ENCODE peak calls at places on chromosomes 7 and 10, in ten cellular contexts. One of them, this sample, is unnamed.

GRCh38 chr10:110528224-110528997 is 30.7 kb downstream of the DUSP5 start:
- DNase-seq in cardiac muscle cell: no peak
- DNase-seq in left ventricle myocardium inferior: no peak
- DNase-seq in MM.1S: peak; percentile 45
- DNase-seq in spleen: no peak
- DNase-seq in tibial artery: no peak
- DNase-seq in iPS DF 6.9: no peak
- DNase-seq in kidney: no peak
- DNase-seq in Peyer's patch: no peak
- DNase-seq in gastrocnemius medialis: no peak
- DNase-seq in this sample: no peak

GRCh38 chr7:15753834-15754600 is 67.5 kb upstream of the MEOX2 start:
- DNase-seq in kidney: no peak
- DNase-seq in left ventricle myocardium inferior: no peak
- DNase-seq in cardiac muscle cell: no peak
- DNase-seq in iPS DF 6.9: no peak
- DNase-seq in spleen: no peak
- DNase-seq in tibial artery: no peak
- DNase-seq in MM.1S: no peak
- DNase-seq in gastrocnemius medialis: no peak
- DNase-seq in Peyer's patch: no peak
- DNase-seq in this sample: no peak

GRCh38 chr10:55158643-55159042 is 357.6 kb upstream of the PCDH15 start:
- DNase-seq in gastrocnemius medialis: no peak
- DNase-seq in spleen: no peak
- DNase-seq in left ventricle myocardium inferior: no peak
- DNase-seq in iPS DF 6.9: no peak
- DNase-seq in MM.1S: no peak
- DNase-seq in tibial artery: no peak
- DNase-seq in Peyer's patch: no peak
- DNase-seq in cardiac muscle cell: peak; percentile 29
- DNase-seq in kidney: no peak
- DNase-seq in this sample: no peak

GRCh38 chr10:93541402-93542357 is 24.8 kb upstream of the FFAR4 start:
- DNase-seq in Peyer's patch: no peak
- DNase-seq in kidney: no peak
- DNase-seq in iPS DF 6.9: no peak
- DNase-seq in gastrocnemius medialis: peak; percentile 22
- DNase-seq in spleen: no peak
- DNase-seq in left ventricle myocardium inferior: peak; percentile 41
- DNase-seq in MM.1S: no peak
- DNase-seq in cardiac muscle cell: peak; percentile 63
- DNase-seq in tibial artery: no peak
- DNase-seq in this sample: no peak

GRCh38 chr7:27168265-27168947 is 3.1 kb upstream of the HOXA9 start:
- DNase-seq in Peyer's patch: no peak
- DNase-seq in iPS DF 6.9: no peak
- DNase-seq in kidney: peak; percentile 88
- DNase-seq in spleen: peak; percentile 71
- DNase-seq in tibial artery: no peak
- DNase-seq in cardiac muscle cell: no peak
- DNase-seq in left ventricle myocardium inferior: peak; percentile 7
- DNase-seq in gastrocnemius medialis: peak; percentile 80
- DNase-seq in MM.1S: no peak
- DNase-seq in this sample: no peak

GRCh38 chr7:142853739-142854504 is 954 bp upstream of the EPHB6 start:
- DNase-seq in spleen: peak; percentile 95
- DNase-seq in iPS DF 6.9: no peak
- DNase-seq in kidney: peak; percentile 88
- DNase-seq in tibial artery: peak; percentile 66
- DNase-seq in left ventricle myocardium inferior: peak; percentile 63
- DNase-seq in MM.1S: peak; percentile 74
- DNase-seq in Peyer's patch: peak; percentile 72
- DNase-seq in cardiac muscle cell: peak; percentile 80
- DNase-seq in gastrocnemius medialis: no peak
- DNase-seq in this sample: peak; percentile 68

GRCh38 chr7:66442385-66442784 is 186.3 kb upstream of the KCTD7 start:
- DNase-seq in tibial artery: no peak
- DNase-seq in spleen: no peak
- DNase-seq in kidney: no peak
- DNase-seq in MM.1S: no peak
- DNase-seq in cardiac muscle cell: no peak
- DNase-seq in gastrocnemius medialis: no peak
- DNase-seq in Peyer's patch: no peak
- DNase-seq in iPS DF 6.9: no peak
- DNase-seq in left ventricle myocardium inferior: no peak
- DNase-seq in this sample: no peak

GRCh38 chr10:60809157-60809556 is 30.9 kb downstream of the CDK1 start:
- DNase-seq in Peyer's patch: no peak
- DNase-seq in iPS DF 6.9: no peak
- DNase-seq in kidney: no peak
- DNase-seq in cardiac muscle cell: no peak
- DNase-seq in spleen: no peak
- DNase-seq in tibial artery: no peak
- DNase-seq in left ventricle myocardium inferior: no peak
- DNase-seq in MM.1S: no peak
- DNase-seq in gastrocnemius medialis: no peak
- DNase-seq in this sample: no peak

GRCh38 chr7:45983720-45984032 is 62.6 kb upstream of the IGFBP3 start:
- DNase-seq in MM.1S: no peak
- DNase-seq in Peyer's patch: no peak
- DNase-seq in left ventricle myocardium inferior: no peak
- DNase-seq in kidney: peak; percentile 80
- DNase-seq in spleen: no peak
- DNase-seq in iPS DF 6.9: no peak
- DNase-seq in gastrocnemius medialis: no peak
- DNase-seq in tibial artery: no peak
- DNase-seq in cardiac muscle cell: no peak
- DNase-seq in this sample: no peak

GRCh38 chr7:128838981-128839731 is 8.9 kb downstream of the FLNC start:
- DNase-seq in MM.1S: no peak
- DNase-seq in spleen: no peak
- DNase-seq in iPS DF 6.9: no peak
- DNase-seq in kidney: peak; percentile 61
- DNase-seq in left ventricle myocardium inferior: peak; percentile 13
- DNase-seq in cardiac muscle cell: no peak
- DNase-seq in gastrocnemius medialis: peak; percentile 74
- DNase-seq in tibial artery: no peak
- DNase-seq in Peyer's patch: no peak
- DNase-seq in this sample: no peak

GRCh38 chr7:106313456-106313891 is 28.7 kb upstream of the NAMPT start:
- DNase-seq in gastrocnemius medialis: no peak
- DNase-seq in tibial artery: no peak
- DNase-seq in left ventricle myocardium inferior: no peak
- DNase-seq in cardiac muscle cell: no peak
- DNase-seq in Peyer's patch: no peak
- DNase-seq in iPS DF 6.9: no peak
- DNase-seq in kidney: no peak
- DNase-seq in MM.1S: no peak
- DNase-seq in spleen: no peak
- DNase-seq in this sample: no peak

GRCh38 chr7:106313966-106314365 is 29.2 kb upstream of the NAMPT start:
- DNase-seq in iPS DF 6.9: no peak
- DNase-seq in spleen: no peak
- DNase-seq in tibial artery: no peak
- DNase-seq in cardiac muscle cell: no peak
- DNase-seq in Peyer's patch: no peak
- DNase-seq in left ventricle myocardium inferior: no peak
- DNase-seq in kidney: no peak
- DNase-seq in MM.1S: no peak
- DNase-seq in gastrocnemius medialis: no peak
- DNase-seq in this sample: no peak

GRCh38 chr7:106316947-106317346 is 32.2 kb upstream of the NAMPT start:
- DNase-seq in spleen: no peak
- DNase-seq in gastrocnemius medialis: no peak
- DNase-seq in MM.1S: no peak
- DNase-seq in kidney: no peak
- DNase-seq in tibial artery: no peak
- DNase-seq in cardiac muscle cell: no peak
- DNase-seq in Peyer's patch: no peak
- DNase-seq in left ventricle myocardium inferior: no peak
- DNase-seq in iPS DF 6.9: no peak
- DNase-seq in this sample: no peak

GRCh38 chr7:106312906-106313305 is 28.1 kb upstream of the NAMPT start:
- DNase-seq in gastrocnemius medialis: no peak
- DNase-seq in iPS DF 6.9: no peak
- DNase-seq in Peyer's patch: no peak
- DNase-seq in left ventricle myocardium inferior: no peak
- DNase-seq in tibial artery: no peak
- DNase-seq in cardiac muscle cell: no peak
- DNase-seq in kidney: no peak
- DNase-seq in MM.1S: no peak
- DNase-seq in spleen: no peak
- DNase-seq in this sample: no peak

DNA sequence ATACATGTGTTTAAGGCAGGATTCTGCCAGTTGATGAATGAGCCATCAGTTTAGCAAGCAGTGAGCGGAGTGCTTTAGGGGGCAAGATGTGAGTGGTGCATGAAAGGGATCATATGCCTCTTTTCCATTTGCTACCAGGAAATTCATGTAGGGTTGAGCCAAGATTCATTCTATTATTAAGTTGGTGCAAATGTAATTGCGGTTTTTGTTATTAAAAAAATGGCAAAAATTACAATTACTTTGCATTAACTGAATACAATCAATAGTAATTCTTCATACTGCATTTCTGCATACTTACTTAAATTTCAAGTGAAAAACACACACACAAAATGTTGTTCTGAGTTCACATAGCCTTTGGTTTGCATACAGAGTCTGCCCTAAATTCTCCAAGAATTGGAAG is 30.1 kb upstream of the NAMPT start:
- DNase-seq in left ventricle myocardium inferior: no peak
- DNase-seq in tibial artery: no peak
- DNase-seq in MM.1S: no peak
- DNase-seq in Peyer's patch: no peak
- DNase-seq in gastrocnemius medialis: no peak
- DNase-seq in kidney: no peak
- DNase-seq in iPS DF 6.9: no peak
- DNase-seq in spleen: no peak
- DNase-seq in cardiac muscle cell: no peak
- DNase-seq in this sample: no peak
- H3K27ac ChIP-seq in left ventricle myocardium inferior: no peak overlapping the region
- H3K27ac ChIP-seq in tibial artery: no peak overlapping the region
- H3K27ac ChIP-seq in MM.1S: no peak overlapping the region
- H3K27ac ChIP-seq in Peyer's patch: no peak overlapping the region
- H3K27ac ChIP-seq in gastrocnemius medialis: no peak overlapping the region
- H3K27ac ChIP-seq in kidney: no peak overlapping the region
- H3K27ac ChIP-seq in iPS DF 6.9: no peak overlapping the region
- H3K27ac ChIP-seq in spleen: peak overlapping the region; percentile 93
- H3K27ac ChIP-seq in cardiac muscle cell: no peak overlapping the region
- H3K27ac ChIP-seq in this sample: no peak overlapping the region

GRCh38 chr7:41956276-41956675 is 253.4 kb upstream of the INHBA start:
- DNase-seq in MM.1S: no peak
- DNase-seq in left ventricle myocardium inferior: no peak
- DNase-seq in spleen: no peak
- DNase-seq in kidney: no peak
- DNase-seq in iPS DF 6.9: no peak
- DNase-seq in tibial artery: no peak
- DNase-seq in gastrocnemius medialis: no peak
- DNase-seq in cardiac muscle cell: no peak
- DNase-seq in Peyer's patch: no peak
- DNase-seq in this sample: no peak

GRCh38 chr7:41955475-41956243 is 252.8 kb upstream of the INHBA start:
- DNase-seq in tibial artery: peak; percentile 95
- DNase-seq in left ventricle myocardium inferior: peak; percentile 95
- DNase-seq in spleen: peak; percentile 83
- DNase-seq in cardiac muscle cell: peak; percentile 73
- DNase-seq in Peyer's patch: peak; percentile 21
- DNase-seq in kidney: peak; percentile 97
- DNase-seq in gastrocnemius medialis: peak; percentile 93
- DNase-seq in iPS DF 6.9: no peak
- DNase-seq in MM.1S: no peak
- DNase-seq in this sample: no peak

DNA sequence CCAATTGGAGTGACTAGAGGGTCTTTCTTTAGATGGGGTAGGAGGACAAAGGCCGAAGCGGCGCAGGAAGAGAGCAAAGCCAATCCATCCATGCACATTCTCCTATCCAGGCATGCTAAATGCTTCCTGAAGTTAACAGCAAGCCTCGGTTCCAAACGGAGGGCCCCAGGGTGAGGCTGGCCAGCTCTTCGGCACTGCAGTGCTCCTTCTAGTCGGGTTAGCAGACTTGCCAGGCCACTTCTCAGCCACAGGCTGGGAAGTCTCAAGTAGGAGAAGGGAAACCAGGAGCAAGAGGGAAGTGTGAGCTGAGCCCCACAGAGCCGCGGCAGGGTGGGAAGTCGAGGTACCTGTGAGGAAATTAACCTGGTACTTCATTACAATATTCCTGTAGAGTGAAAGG is 253.8 kb upstream of the INHBA start:
- DNase-seq in Peyer's patch: no peak
- DNase-seq in left ventricle myocardium inferior: no peak
- DNase-seq in MM.1S: no peak
- DNase-seq in kidney: no peak
- DNase-seq in tibial artery: no peak
- DNase-seq in spleen: no peak
- DNase-seq in cardiac muscle cell: no peak
- DNase-seq in gastrocnemius medialis: no peak
- DNase-seq in iPS DF 6.9: no peak
- DNase-seq in this sample: no peak
- H3K4me3 ChIP-seq in Peyer's patch: no peak overlapping the region
- H3K4me3 ChIP-seq in left ventricle myocardium inferior: no peak overlapping the region
- H3K4me3 ChIP-seq in MM.1S: no peak overlapping the region
- H3K4me3 ChIP-seq in kidney: no peak overlapping the region
- H3K4me3 ChIP-seq in tibial artery: no peak overlapping the region
- H3K4me3 ChIP-seq in spleen: no peak overlapping the region
- H3K4me3 ChIP-seq in cardiac muscle cell: no peak overlapping the region
- H3K4me3 ChIP-seq in gastrocnemius medialis: no peak overlapping the region
- H3K4me3 ChIP-seq in iPS DF 6.9: no peak overlapping the region
- H3K4me3 ChIP-seq in this sample: no peak overlapping the region

GRCh38 chr10:103802637-103803353 is 52.6 kb downstream of the SH3PXD2A start:
- DNase-seq in Peyer's patch: no peak
- DNase-seq in cardiac muscle cell: no peak
- DNase-seq in MM.1S: no peak
- DNase-seq in iPS DF 6.9: no peak
- DNase-seq in spleen: no peak
- DNase-seq in gastrocnemius medialis: no peak
- DNase-seq in tibial artery: no peak
- DNase-seq in left ventricle myocardium inferior: no peak
- DNase-seq in kidney: no peak
- DNase-seq in this sample: no peak
- H3K4me1 ChIP-seq in Peyer's patch: no peaks in the 10 kb centered on the region
- H3K4me1 ChIP-seq in cardiac muscle cell: peaks cover 30% of the 10 kb centered on the region
- H3K4me1 ChIP-seq in MM.1S: peaks cover 19% of the 10 kb centered on the region
- H3K4me1 ChIP-seq in iPS DF 6.9: peaks cover 4% of the 10 kb centered on the region
- H3K4me1 ChIP-seq in spleen: no peaks in the 10 kb centered on the region
- H3K4me1 ChIP-seq in gastrocnemius medialis: peaks cover 24% of the 10 kb centered on the region
- H3K4me1 ChIP-seq in tibial artery: no peaks in the 10 kb centered on the region
- H3K4me1 ChIP-seq in left ventricle myocardium inferior: peaks cover 22% of the 10 kb centered on the region
- H3K4me1 ChIP-seq in kidney: no peaks in the 10 kb centered on the region
- H3K4me1 ChIP-seq in this sample: peaks cover 13% of the 10 kb centered on the region

DNA sequence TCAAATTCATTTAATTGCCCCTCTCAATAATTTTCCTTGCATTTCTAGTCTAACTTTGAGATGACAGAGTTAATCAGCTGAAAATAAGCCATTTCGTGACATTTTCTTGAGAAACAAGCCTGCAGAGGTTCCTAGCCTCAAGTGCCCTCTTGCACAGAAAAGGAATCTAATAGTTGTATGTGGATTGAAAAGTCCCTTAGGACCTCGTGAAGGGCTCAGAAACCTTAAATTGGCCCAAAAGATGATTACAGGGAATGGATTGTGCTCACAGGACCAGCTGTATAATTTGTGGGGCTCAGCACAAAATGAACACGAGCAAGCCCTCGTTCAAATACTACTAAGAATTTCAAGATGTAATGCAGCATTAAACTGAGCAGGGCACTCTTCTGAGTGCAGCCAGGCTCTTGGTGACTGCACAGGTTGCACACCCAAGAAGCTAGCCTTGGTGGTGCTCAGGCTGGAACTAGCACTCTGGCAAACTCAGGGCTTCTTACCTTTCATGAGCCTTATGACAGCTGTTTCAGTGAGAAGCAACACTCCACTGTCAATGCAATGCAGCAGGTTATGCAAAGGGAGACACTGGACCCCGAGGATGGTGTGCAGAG is 102.2 kb downstream of the GSAP start:
- DNase-seq in left ventricle myocardium inferior: no peak
- DNase-seq in tibial artery: no peak
- DNase-seq in iPS DF 6.9: no peak
- DNase-seq in gastrocnemius medialis: no peak
- DNase-seq in Peyer's patch: no peak
- DNase-seq in MM.1S: no peak
- DNase-seq in cardiac muscle cell: no peak
- DNase-seq in kidney: no peak
- DNase-seq in spleen: no peak
- DNase-seq in this sample: no peak
- H3K27ac ChIP-seq in left ventricle myocardium inferior: peak overlapping the region; percentile 4
- H3K27ac ChIP-seq in tibial artery: no peak overlapping the region
- H3K27ac ChIP-seq in iPS DF 6.9: no peak overlapping the region
- H3K27ac ChIP-seq in gastrocnemius medialis: no peak overlapping the region
- H3K27ac ChIP-seq in Peyer's patch: no peak overlapping the region
- H3K27ac ChIP-seq in MM.1S: no peak overlapping the region
- H3K27ac ChIP-seq in cardiac muscle cell: no peak overlapping the region
- H3K27ac ChIP-seq in kidney: no peak overlapping the region
- H3K27ac ChIP-seq in spleen: no peak overlapping the region
- H3K27ac ChIP-seq in this sample: no peak overlapping the region

This sample was measured in naive thymus-derived CD4-positive, alpha-beta T cell.